ENCODE peak calls at places on chromosomes 1 and 21, in eight cellular contexts. F, H, C, E, U, Z, X and L are unnamed samples.

GRCh38 chr1:27873671-27874384 is 1.5 kb downstream of the THEMIS2 start:
- DNase-seq in X (no peak), F (no peak), Z (no peak), C (peak; percentile 73), H (no peak), U (no peak), E (no peak), L (no peak)

GRCh38 chr1:77639056-77639455 is 43.4 kb downstream of the ZZZ3 start:
- DNase-seq in X (no peak), Z (no peak), C (no peak), E (no peak), H (no peak), U (no peak), F (no peak), L (no peak)

GRCh38 chr1:20980051-20980450 is 192.9 kb upstream of the HP1BP3 start:
- DNase-seq in C (no peak), U (no peak), X (no peak), F (no peak), Z (no peak), H (no peak), E (no peak), L (no peak)

GRCh38 chr1:110436635-110437034 is 14.3 kb upstream of the PROK1 start:
- DNase-seq in H (peak; percentile 31), F (no peak), C (no peak), U (peak; percentile 69), X (no peak), E (no peak), Z (no peak), L (peak; percentile 87)

GRCh38 chr1:191025896-191026642 is 548.4 kb upstream of the BRINP3 start:
- DNase-seq in X (no peak), U (no peak), E (no peak), Z (no peak), H (no peak), F (no peak), C (no peak), L (no peak)

GRCh38 chr1:169295425-169295824 is 72.2 kb downstream of the NME7 start:
- DNase-seq in U (no peak), Z (no peak), X (no peak), E (no peak), F (no peak), C (no peak), H (no peak), L (no peak)

GRCh38 chr1:197776348-197777082 is 1.2 kb upstream of the DENND1B start:
- DNase-seq in H (no peak), X (no peak), F (no peak), E (no peak), C (no peak), Z (no peak), U (no peak), L (no peak)

GRCh38 chr1:214377485-214377884 is 96.5 kb downstream of the SMYD2 start:
- DNase-seq in X (no peak), Z (no peak), E (no peak), U (no peak), H (no peak), C (no peak), F (no peak), L (no peak)

GRCh38 chr21:46545911-46546310 is 59.0 kb downstream of the S100B start:
- DNase-seq in X (no peak), E (no peak), F (no peak), Z (no peak), H (no peak), U (no peak), C (no peak), L (no peak)

GRCh38 chr1:20061866-20062265 is 8.1 kb upstream of the PLA2G5 start:
- DNase-seq in H (no peak), U (no peak), Z (no peak), C (no peak), X (no peak), E (no peak), F (no peak), L (no peak)

GRCh38 chr1:218785928-218786327 is 387.8 kb upstream of the LYPLAL1 start:
- DNase-seq in Z (peak; percentile 2), C (no peak), F (no peak), X (no peak), E (no peak), U (no peak), H (no peak), L (no peak)

DNA sequence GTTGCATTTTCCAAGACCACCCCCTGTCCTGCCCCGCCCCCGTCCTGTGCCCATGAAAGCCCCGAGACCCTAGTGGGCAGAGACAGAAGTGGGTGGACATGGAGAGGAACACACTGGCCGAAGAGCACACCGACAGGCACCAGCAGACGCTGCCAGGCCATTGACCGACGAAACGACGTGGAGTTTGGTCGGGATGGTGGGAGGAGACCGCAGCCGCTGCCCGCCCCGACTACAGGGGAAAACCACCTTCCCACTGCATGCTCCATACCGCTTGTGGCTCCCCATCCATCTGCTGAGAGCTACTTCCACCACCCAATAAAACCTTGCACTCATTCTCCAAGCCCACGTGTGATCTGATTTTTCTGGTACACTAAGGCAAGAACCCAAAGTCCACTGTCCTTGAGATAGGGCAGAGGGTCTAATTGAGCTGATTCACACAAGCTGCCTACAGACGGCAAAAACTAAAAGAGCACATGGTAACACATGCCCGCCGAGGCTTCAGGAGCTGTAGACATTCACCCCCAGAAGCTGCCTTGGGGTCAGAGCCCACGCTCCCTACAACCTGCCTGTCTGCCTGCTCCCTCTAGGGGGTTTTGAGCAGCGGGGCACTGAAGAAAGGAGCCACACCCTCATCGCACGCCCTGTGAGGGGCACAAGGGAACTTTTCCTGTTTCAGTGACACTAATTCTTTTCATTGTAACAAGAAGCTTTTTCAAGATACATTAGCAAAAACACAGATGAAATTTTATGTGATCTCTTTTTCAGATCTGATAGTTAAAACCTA is 81.2 kb upstream of the RAB3GAP2 start:
- DNase-seq in X (peak; percentile 47), E (no peak), C (no peak), U (peak; percentile 67), Z (no peak), F (no peak), H (peak; percentile 60), L (no peak)
- H3K9me3 ChIP-seq in X (no peaks in the 10 kb centered on the region), E (no peaks in the 10 kb centered on the region), C (no peaks in the 10 kb centered on the region), U (no peaks in the 10 kb centered on the region), Z (no peaks in the 10 kb centered on the region), F (no peaks in the 10 kb centered on the region), H (no peaks in the 10 kb centered on the region), L (no peaks in the 10 kb centered on the region)

GRCh38 chr1:6628971-6629479 is 4.4 kb downstream of the THAP3 start:
- DNase-seq in F (no peak), U (no peak), Z (no peak), E (no peak), C (no peak), X (no peak), H (no peak), L (no peak)

GRCh38 chr1:6624712-6625578 is at the start of gene THAP3:
- DNase-seq in X (peak; percentile 94), H (peak; percentile 93), U (peak; percentile 97), E (peak; percentile 82), Z (peak; percentile 86), C (peak; percentile 89), F (peak; percentile 84), L (peak; percentile 86)

GRCh38 chr1:6625579-6626149 is 996 bp downstream of the THAP3 start:
- DNase-seq in X (no peak), F (no peak), C (no peak), E (no peak), Z (no peak), U (no peak), H (peak; percentile 27), L (no peak)

GRCh38 chr1:6627841-6628545 is 3.3 kb downstream of the THAP3 start:
- DNase-seq in Z (no peak), H (no peak), X (no peak), U (no peak), E (no peak), F (no peak), C (no peak), L (no peak)

DNA sequence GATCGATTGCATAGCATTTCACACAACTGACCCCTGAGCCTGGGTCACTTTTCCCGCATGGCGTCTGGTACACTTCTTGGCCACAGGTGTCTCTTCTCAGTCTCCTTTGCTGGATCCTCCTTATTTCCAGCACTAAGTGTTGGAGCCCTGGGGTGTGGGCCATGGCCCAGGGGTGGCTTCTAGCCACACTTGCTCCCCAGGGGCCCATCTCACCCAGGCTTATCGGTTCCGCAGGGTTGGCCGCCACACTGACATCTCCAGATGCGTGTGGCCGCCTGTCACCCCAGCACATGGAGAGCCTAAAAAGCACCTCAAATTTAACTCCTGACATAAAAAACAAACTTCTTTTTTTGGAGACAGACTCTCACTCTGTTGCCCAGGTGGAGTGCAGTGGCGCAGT is 2.4 kb downstream of the THAP3 start:
- DNase-seq in F (no peak), U (no peak), E (no peak), X (no peak), C (no peak), H (no peak), Z (no peak), L (no peak)
- H3K36me3 ChIP-seq in F (peaks cover 15% of the 10 kb centered on the region), U (peaks cover 57% of the 10 kb centered on the region), E (no peaks in the 10 kb centered on the region), X (no peaks in the 10 kb centered on the region), C (no peaks in the 10 kb centered on the region), H (peaks cover 48% of the 10 kb centered on the region), Z (no peaks in the 10 kb centered on the region), L (no peaks in the 10 kb centered on the region)

GRCh38 chr1:4084896-4085295 is 184.8 kb upstream of the C1orf174 start:
- DNase-seq in Z (no peak), F (no peak), E (no peak), X (no peak), U (no peak), H (no peak), C (no peak), L (no peak)

GRCh38 chr1:4086085-4086850 is 186.2 kb upstream of the C1orf174 start:
- DNase-seq in E (no peak), C (no peak), Z (no peak), H (no peak), F (no peak), X (no peak), U (no peak), L (no peak)

GRCh38 chr1:4088676-4089075 is 188.6 kb upstream of the C1orf174 start:
- DNase-seq in U (no peak), Z (no peak), F (no peak), X (no peak), H (no peak), E (no peak), C (no peak), L (no peak)

GRCh38 chr1:4087530-4088420 is 187.7 kb upstream of the C1orf174 start:
- DNase-seq in X (no peak), C (no peak), H (no peak), F (no peak), U (no peak), Z (no peak), E (no peak), L (no peak)

GRCh38 chr1:4086921-4087320 is 186.8 kb upstream of the C1orf174 start:
- DNase-seq in E (no peak), Z (no peak), X (no peak), U (no peak), F (no peak), C (no peak), H (no peak), L (no peak)
- H3K9me3 ChIP-seq in E (no peaks in the 10 kb centered on the region), Z (no peaks in the 10 kb centered on the region), X (no peaks in the 10 kb centered on the region), U (no peaks in the 10 kb centered on the region), F (no peaks in the 10 kb centered on the region), C (no peaks in the 10 kb centered on the region), H (no peaks in the 10 kb centered on the region), L (no peaks in the 10 kb centered on the region)

GRCh38 chr1:152125834-152126443 is 10.7 kb upstream of the TCHH start:
- DNase-seq in H (no peak), E (no peak), X (no peak), Z (no peak), F (no peak), U (no peak), C (no peak), L (no peak)

DNA sequence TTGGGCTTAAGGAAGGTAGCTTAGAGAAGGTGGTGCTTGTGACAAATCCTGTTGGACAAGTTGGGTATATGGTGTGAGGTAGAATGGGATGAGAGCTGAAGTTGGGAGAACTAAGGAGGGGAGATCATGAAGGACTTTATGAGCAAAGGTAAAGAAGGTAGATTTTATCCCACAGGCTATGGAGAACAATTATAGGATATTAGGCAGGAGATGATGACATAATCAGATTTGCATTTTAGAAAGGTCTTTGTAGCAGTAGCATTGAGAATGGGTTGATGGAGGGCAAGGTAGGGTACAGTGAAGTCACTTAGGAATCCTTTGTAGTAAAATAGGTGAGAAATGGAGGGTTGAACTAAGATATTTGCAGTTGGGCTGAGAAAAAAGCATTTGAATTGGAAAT is 14.9 kb upstream of the TCHH start:
- DNase-seq in X (no peak), U (no peak), E (no peak), H (no peak), F (no peak), C (no peak), Z (no peak), L (no peak)
- H3K36me3 ChIP-seq in X (no peaks in the 10 kb centered on the region), U (no peaks in the 10 kb centered on the region), E (no peaks in the 10 kb centered on the region), H (no peaks in the 10 kb centered on the region), F (no peaks in the 10 kb centered on the region), C (no peaks in the 10 kb centered on the region), Z (no peaks in the 10 kb centered on the region), L (no peaks in the 10 kb centered on the region)